ENCODE peak calls at places on chromosomes 4 and X, in seven cellular contexts. K, A, V, L, M, C and S are unnamed samples.

GRCh38 chrX:5870238-5870637 is 358.4 kb downstream of the NLGN4X start:
- DNase-seq in K (no peak), V (no peak), C (no peak), A (no peak), M (no peak), L (no peak), S (no peak)

GRCh38 chr4:20354120-20354519 is 102.4 kb downstream of the SLIT2 start:
- DNase-seq in A (no peak), L (no peak), M (no peak), V (no peak), K (no peak), C (peak; percentile 83), S (no peak)

GRCh38 chr4:118224239-118224829 is 128.5 kb downstream of the PRSS12 start:
- DNase-seq in K (peak; percentile 39), V (no peak), M (no peak), C (peak; percentile 45), A (no peak), L (no peak), S (no peak)

GRCh38 chrX:120315776-120316175 is 4.5 kb upstream of the TMEM255A start:
- DNase-seq in C (no peak), K (no peak), A (no peak), L (no peak), V (no peak), M (no peak), S (no peak)

GRCh38 chr4:8922481-8922880 is 50.8 kb upstream of the HMX1 start:
- DNase-seq in M (peak; percentile 26), A (no peak), K (no peak), V (no peak), L (no peak), C (no peak), S (no peak)

GRCh38 chr4:2259541-2260267 is 2.2 kb downstream of the MXD4 start:
- DNase-seq in M (peak; percentile 54), A (no peak), K (no peak), V (no peak), L (no peak), C (no peak), S (no peak)

GRCh38 chr4:176791591-176792347 is 953 bp downstream of the VEGFC start:
- DNase-seq in A (no peak), K (peak; percentile 0), M (no peak), L (no peak), V (no peak), C (no peak), S (no peak)

GRCh38 chr4:10526431-10527222 is 69.4 kb upstream of the ZNF518B start:
- DNase-seq in A (no peak), C (no peak), K (peak; percentile 42), M (no peak), L (no peak), V (no peak), S (no peak)

GRCh38 chr4:7655549-7656243 is 221.0 kb upstream of the PSAPL1 start:
- DNase-seq in V (no peak), K (no peak), A (no peak), L (peak; percentile 51), C (no peak), M (no peak), S (no peak)

GRCh38 chrX:24002792-24003191 is 24.2 kb downstream of the KLHL15 start:
- DNase-seq in C (no peak), K (no peak), L (no peak), V (no peak), A (no peak), M (no peak), S (no peak)

GRCh38 chr4:108834787-108835384 is 72.0 kb upstream of the ETNPPL start:
- DNase-seq in M (no peak), L (no peak), K (no peak), A (no peak), C (peak; percentile 5), V (no peak), S (no peak)

GRCh38 chr4:94758141-94758699 is 465 bp downstream of the BMPR1B start:
- DNase-seq in L (peak; percentile 6), K (no peak), M (peak; percentile 56), V (no peak), A (no peak), C (no peak), S (no peak)

GRCh38 chrX:105894721-105895120 is 72.4 kb downstream of the NRK start:
- DNase-seq in L (no peak), A (no peak), V (no peak), C (no peak), K (no peak), M (no peak), S (no peak)

GRCh38 chr4:127425202-127425845 is 207.4 kb upstream of the INTU start:
- DNase-seq in K (no peak), L (no peak), M (no peak), A (no peak), C (no peak), V (no peak), S (no peak)

GRCh38 chr4:180437601-180438000 is 1805.6 kb upstream of the TENM3 start:
- DNase-seq in L (no peak), K (no peak), M (no peak), V (no peak), C (no peak), A (no peak), S (no peak)

GRCh38 chr4:153154010-153154975 is 50.0 kb upstream of the TRIM2 start:
- DNase-seq in L (no peak), A (no peak), C (peak; percentile 44), M (no peak), K (peak; percentile 32), V (no peak), S (no peak)

GRCh38 chr4:141768954-141769353 is 132.6 kb downstream of the IL15 start:
- DNase-seq in A (no peak), L (no peak), V (no peak), M (no peak), K (no peak), C (no peak), S (no peak)

GRCh38 chr4:1990676-1991075 is 18.1 kb downstream of the NELFA start:
- DNase-seq in V (no peak), A (no peak), M (no peak), C (no peak), K (no peak), L (no peak), S (no peak)

GRCh38 chr4:74364649-74365491 is at the start of gene EREG:
- DNase-seq in C (no peak), L (no peak), V (peak; percentile 24), A (no peak), M (peak; percentile 59), K (peak; percentile 6), S (no peak)

GRCh38 chr4:99801005-99801699 is 15.5 kb upstream of the DAPP1 start:
- DNase-seq in K (no peak), L (no peak), V (no peak), M (no peak), A (no peak), C (no peak), S (no peak)

GRCh38 chr4:124135409-124135813 is 577.1 kb downstream of the ANKRD50 start:
- DNase-seq in V (no peak), M (no peak), K (no peak), A (no peak), L (no peak), C (no peak), S (no peak)